ENCODE peak calls at places on chromosome 9, in seven cellular contexts. S is Calu3, T is SK-N-SH, J is body of pancreas, M is spleen, Q is fibroblast of the aortic adventitia, G is choroid plexus epithelial cell. K is an unnamed sample.

GRCh38 chr9:86907346-86907745 is 40.0 kb downstream of the GAS1 start:
- DNase-seq in S (no peak), T (no peak), J (no peak), M (no peak), Q (peak), G (peak), K (no peak)

GRCh38 chr9:80369641-80370040 is 797.9 kb downstream of the TLE4 start:
- DNase-seq in S (no peak), T (no peak), J (no peak), M (no peak), Q (no peak), G (peak), K (no peak)

GRCh38 chr9:35604578-35605335 is at the start of gene TESK1:
- DNase-seq in S (peak), T (peak), J (peak), M (peak), Q (peak), G (peak), K (peak)

GRCh38 chr9:93013856-93014582 is 44.5 kb upstream of the SUSD3 start:
- DNase-seq in S (no peak), T (peak), J (no peak), M (no peak), Q (no peak), G (peak), K (no peak)

GRCh38 chr9:124078641-124079040 is 67.1 kb downstream of the LHX2 start:
- DNase-seq in S (no peak), T (no peak), J (no peak), M (no peak), Q (peak), G (peak), K (no peak)

GRCh38 chr9:744790-745456 is 96.6 kb upstream of the DMRT1 start:
- DNase-seq in S (no peak), T (no peak), J (peak), M (no peak), Q (peak), G (peak), K (no peak)

GRCh38 chr9:121278535-121279169 is 10.7 kb downstream of the GSN start:
- DNase-seq in S (peak), T (peak), J (peak), M (no peak), Q (peak), G (peak), K (peak)

GRCh38 chr9:73074176-73074708 is 77.4 kb upstream of the ANXA1 start:
- DNase-seq in S (no peak), T (no peak), J (no peak), M (no peak), Q (no peak), G (peak), K (no peak)

GRCh38 chr9:2622361-2623045 is 916 bp downstream of the VLDLR start:
- DNase-seq in S (peak), T (peak), J (peak), M (peak), Q (peak), G (no peak), K (no peak)

GRCh38 chr9:130329061-130329460 is 63.5 kb downstream of the HMCN2 start:
- DNase-seq in S (no peak), T (no peak), J (no peak), M (no peak), Q (no peak), G (no peak), K (no peak)

GRCh38 chr9:130240410-130241197 is 25.0 kb upstream of the HMCN2 start:
- DNase-seq in S (peak), T (peak), J (peak), M (no peak), Q (peak), G (peak), K (peak)

GRCh38 chr9:7166074-7166473 is 408.3 kb downstream of the KDM4C start:
- DNase-seq in S (no peak), T (no peak), J (no peak), M (no peak), Q (no peak), G (no peak), K (no peak)

GRCh38 chr9:7163957-7164356 is 406.2 kb downstream of the KDM4C start:
- DNase-seq in S (no peak), T (no peak), J (no peak), M (no peak), Q (no peak), G (no peak), K (no peak)

GRCh38 chr9:7164440-7165349 is 406.9 kb downstream of the KDM4C start:
- DNase-seq in S (no peak), T (no peak), J (no peak), M (no peak), Q (no peak), G (no peak), K (no peak)

GRCh38 chr9:7161469-7161868 is 403.7 kb downstream of the KDM4C start:
- DNase-seq in S (no peak), T (no peak), J (no peak), M (no peak), Q (no peak), G (no peak), K (no peak)

DNA sequence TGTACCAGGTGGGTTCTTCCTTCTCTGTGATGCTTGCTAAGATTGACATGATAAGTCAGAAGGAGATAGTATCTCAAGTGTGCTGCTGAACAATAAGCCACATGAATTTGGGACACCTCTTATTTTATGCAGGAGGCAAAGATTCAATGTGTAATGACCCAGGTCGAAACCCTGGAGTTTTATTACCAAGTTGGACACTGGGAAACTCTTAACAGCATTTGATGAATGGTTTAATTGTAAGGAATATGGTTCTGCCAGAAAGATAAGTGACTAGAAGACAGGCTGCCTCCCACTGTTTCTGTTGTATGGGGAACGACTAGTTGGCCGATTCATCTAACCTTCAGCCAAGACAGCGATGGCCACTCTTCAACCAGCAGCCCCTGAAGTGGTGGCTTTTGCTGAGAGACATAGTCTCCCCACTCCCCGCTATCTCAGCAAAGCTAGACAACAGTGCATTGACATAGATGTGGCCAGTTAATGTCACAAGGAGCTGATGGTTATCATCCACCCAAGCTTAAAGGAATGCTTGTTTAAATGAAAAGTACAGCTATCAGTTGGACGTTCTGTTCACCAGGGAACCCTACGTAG is 407.7 kb downstream of the KDM4C start:
- DNase-seq in S (no peak), T (no peak), J (no peak), M (no peak), Q (no peak), G (no peak), K (no peak)
- TF ChIP-seq CTCF in S (no peak), T (no peak), J (no peak), M (no peak), Q (no peak), G (no peak), K (no peak)

DNA sequence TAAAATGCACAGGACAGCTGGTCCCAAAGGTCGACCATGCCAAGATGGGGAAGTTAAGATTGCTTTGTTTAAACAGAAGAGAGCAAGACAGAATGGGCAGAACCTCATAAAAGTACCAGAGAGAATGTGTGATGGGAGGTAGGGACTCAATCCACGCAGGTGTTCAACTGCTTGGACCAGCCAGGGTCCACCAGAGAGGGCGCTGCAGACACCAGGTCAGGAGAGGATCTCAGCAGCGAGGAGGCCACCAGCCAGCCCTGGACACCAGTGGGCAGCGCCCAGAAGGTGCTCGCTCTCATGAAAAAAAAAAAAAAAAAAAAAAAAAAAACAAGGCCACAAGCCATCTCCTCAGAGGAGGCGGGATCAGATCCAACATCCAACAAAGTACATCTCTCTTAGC is 81.8 kb downstream of the SHC3 start:
- DNase-seq in S (no peak), T (no peak), J (no peak), M (no peak), Q (no peak), G (no peak), K (no peak)
- TF ChIP-seq CTCF in S (no peak), T (peak), J (no peak), M (no peak), Q (peak), G (peak), K (no peak)

DNA sequence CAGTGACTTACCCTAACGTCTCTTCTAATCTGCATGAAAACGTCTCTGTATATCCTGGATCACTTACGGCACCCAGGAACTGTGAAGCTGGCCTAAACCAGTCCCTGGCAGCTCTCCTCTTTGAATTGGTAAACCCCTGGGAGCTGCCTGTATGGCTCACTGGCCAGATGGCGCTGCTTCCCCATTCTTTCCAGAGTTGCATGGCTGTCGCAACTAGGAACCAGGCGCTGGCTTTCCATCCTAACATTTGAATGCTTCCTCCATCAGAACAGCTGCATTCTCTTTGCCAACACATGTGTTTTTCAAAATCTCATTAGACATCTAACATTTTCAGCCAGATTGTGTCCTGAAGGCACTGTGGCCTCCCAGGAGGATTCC is 8.0 kb upstream of the PCA3 start:
- DNase-seq in S (peak), T (peak), J (peak), M (no peak), Q (peak), G (peak), K (peak)
- TF ChIP-seq CTCF in S (no peak), T (peak), J (no peak), M (no peak), Q (peak), G (peak), K (no peak)

GRCh38 chr9:127457191-127457878 is 6.0 kb downstream of the LRSAM1 start:
- DNase-seq in S (no peak), T (no peak), J (no peak), M (no peak), Q (no peak), G (no peak), K (no peak)

GRCh38 chr9:127452481-127453092 is 1.3 kb downstream of the LRSAM1 start:
- DNase-seq in S (peak), T (peak), J (peak), M (no peak), Q (peak), G (peak), K (no peak)

GRCh38 chr9:127458921-127459320 is 7.6 kb downstream of the LRSAM1 start:
- DNase-seq in S (no peak), T (no peak), J (peak), M (no peak), Q (no peak), G (no peak), K (no peak)

GRCh38 chr9:127451681-127452480 is 571 bp downstream of the LRSAM1 start:
- DNase-seq in S (peak), T (peak), J (peak), M (peak), Q (peak), G (peak), K (peak)

GRCh38 chr9:127455299-127455992 is 4.1 kb downstream of the LRSAM1 start:
- DNase-seq in S (peak), T (no peak), J (peak), M (no peak), Q (peak), G (no peak), K (no peak)
- TF ChIP-seq CTCF in S (peak), T (peak), J (peak), M (peak), Q (no peak), G (peak), K (peak)

DNA sequence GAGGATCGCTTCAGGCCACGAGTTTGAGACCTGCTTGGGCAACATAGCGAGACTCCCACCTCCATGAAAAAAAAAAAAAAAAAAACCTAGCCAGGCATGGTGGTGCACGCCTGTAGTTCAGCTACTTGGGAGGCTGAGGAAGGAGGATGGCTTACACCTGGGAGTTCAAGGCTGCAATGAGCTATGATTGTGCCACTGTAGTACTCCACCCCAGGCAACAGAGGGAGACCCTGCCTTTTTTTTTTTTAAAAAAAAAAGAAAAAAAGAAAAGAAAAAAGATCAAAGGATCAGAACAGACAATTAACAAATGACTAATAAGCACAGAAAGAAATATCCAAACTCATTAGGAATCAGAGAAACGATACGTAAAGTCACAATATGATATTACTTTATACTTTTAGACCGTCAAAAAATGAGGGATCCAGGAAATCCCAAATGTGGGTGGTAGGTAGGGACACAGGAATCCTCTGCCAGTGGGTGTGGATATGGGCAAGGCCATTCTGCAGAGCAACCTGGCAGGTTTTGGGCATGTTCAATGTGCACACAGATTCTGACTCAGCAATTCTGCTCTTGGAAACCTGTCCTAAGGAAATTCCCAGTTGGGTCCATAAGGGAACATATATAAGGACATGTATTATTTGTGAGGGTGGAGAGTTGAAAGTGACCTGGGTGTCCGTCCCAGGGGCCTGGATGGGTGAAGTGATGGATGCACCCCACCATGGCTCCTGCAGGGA is 144.7 kb upstream of the TBC1D2 start:
- DNase-seq in S (no peak), T (no peak), J (no peak), M (no peak), Q (no peak), G (no peak), K (no peak)
- TF ChIP-seq CTCF in S (no peak), T (no peak), J (no peak), M (no peak), Q (peak), G (peak), K (peak)

GRCh38 chr9:131402073-131402472 is 8.2 kb downstream of the PRRC2B start:
- DNase-seq in S (no peak), T (no peak), J (no peak), M (no peak), Q (peak), G (no peak), K (no peak)
- TF ChIP-seq CTCF in S (no peak), T (no peak), J (no peak), M (no peak), Q (no peak), G (no peak), K (no peak)

GRCh38 chr9:105148328-105149006 is 96.0 kb upstream of the SLC44A1 start:
- DNase-seq in S (no peak), T (no peak), J (no peak), M (no peak), Q (no peak), G (no peak), K (no peak)
- TF ChIP-seq CTCF in S (no peak), T (peak), J (no peak), M (no peak), Q (peak), G (peak), K (peak)

GRCh38 chr9:132241483-132241839 is 79.6 kb downstream of the NTNG2 start:
- DNase-seq in S (no peak), T (no peak), J (no peak), M (no peak), Q (no peak), G (no peak), K (no peak)
- TF ChIP-seq CTCF in S (no peak), T (no peak), J (no peak), M (no peak), Q (no peak), G (no peak), K (no peak)